ENCODE peak calls at places on chromosomes 6 and 20, in five cellular contexts. J is hepatic stellate cell, H is omental fat pad, M is mesenteric fat pad, F is HS-27A. G is an unnamed sample.

GRCh38 chr20:818001-818664 is 15.4 kb upstream of the FAM110A start:
- DNase-seq in H (no peak), M (no peak), J (no peak), F (no peak), G (no peak)

GRCh38 chr6:21935561-21936028 is 342.0 kb downstream of the SOX4 start:
- DNase-seq in F (no peak), J (peak; percentile 10), H (no peak), M (no peak), G (peak; percentile 26)

GRCh38 chr20:50354690-50355592 is 155.2 kb upstream of the PTPN1 start:
- DNase-seq in H (no peak), F (no peak), J (no peak), M (no peak), G (no peak)

GRCh38 chr20:47124235-47124717 is 229.6 kb downstream of the EYA2 start:
- DNase-seq in H (no peak), J (no peak), F (no peak), M (peak; percentile 41), G (no peak)

GRCh38 chr6:38068854-38069253 is 249.3 kb downstream of the ZFAND3 start:
- DNase-seq in H (no peak), J (no peak), F (no peak), M (no peak), G (no peak)

GRCh38 chr20:9353916-9354276 is 160.5 kb upstream of the LAMP5 start:
- DNase-seq in F (no peak), H (no peak), J (no peak), M (no peak), G (no peak)

GRCh38 chr6:43481591-43482242 is 4.3 kb downstream of the TJAP1 start:
- DNase-seq in M (no peak), H (no peak), J (no peak), F (no peak), G (no peak)

GRCh38 chr20:1333462-1334369 is 4.8 kb upstream of the SDCBP2 start:
- DNase-seq in M (peak; percentile 47), F (no peak), J (no peak), H (peak; percentile 14), G (no peak)

GRCh38 chr6:118650500-118651281 is 700 bp downstream of the CEP85L start:
- DNase-seq in M (no peak), H (peak; percentile 31), F (no peak), J (peak; percentile 48), G (peak; percentile 48)

GRCh38 chr20:50353289-50353961 is 156.8 kb upstream of the PTPN1 start:
- DNase-seq in J (no peak), M (no peak), H (no peak), F (no peak), G (no peak)

GRCh38 chr6:2344319-2344905 is 99.0 kb upstream of the GMDS start:
- DNase-seq in H (no peak), F (no peak), J (no peak), M (no peak), G (no peak)

GRCh38 chr6:146700078-146700686 is 101.4 kb downstream of the ADGB start:
- DNase-seq in M (no peak), F (peak; percentile 58), J (peak; percentile 16), H (peak; percentile 71), G (peak; percentile 37)

GRCh38 chr6:100833972-100834574 is 47.1 kb downstream of the ASCC3 start:
- DNase-seq in F (no peak), H (no peak), J (no peak), M (no peak), G (no peak)

G was measured in HTR-8/SVneo.